ENCODE peak calls at places on chromosomes 13 and 19, in four cellular contexts. H is IMR-90, K is neuronal stem cell, X is H9. A is an unnamed sample.

GRCh38 chr13:48853381-48854102 is 122.2 kb upstream of the FNDC3A start:
- DNase-seq in X (no peak), H (peak), K (no peak), A (peak)

GRCh38 chr13:68944272-68944671 is 1163.4 kb upstream of the ATXN8OS start:
- DNase-seq in K (no peak), X (no peak), H (no peak), A (no peak)

GRCh38 chr19:19628499-19629134 is 597 bp upstream of the LPAR2 start:
- DNase-seq in X (peak), K (peak), H (peak), A (peak)

GRCh38 chr13:112690242-112690943 is 555 bp downstream of the ATP11A start:
- DNase-seq in H (peak), X (peak), K (no peak), A (peak)

GRCh38 chr13:41304551-41304950 is 6.5 kb upstream of the NAA16 start:
- DNase-seq in H (no peak), K (no peak), X (no peak), A (no peak)

GRCh38 chr19:51330366-51330765 is 11.6 kb downstream of the VSIG10L start:
- DNase-seq in X (no peak), H (no peak), K (no peak), A (no peak)

GRCh38 chr13:99293178-99293577 is 14.0 kb downstream of the GPR183 start:
- DNase-seq in H (no peak), X (no peak), K (no peak), A (no peak)

GRCh38 chr19:10403137-10404021 is at the start of gene CDC37:
- DNase-seq in X (peak), H (peak), K (peak), A (peak)

GRCh38 chr13:112001571-112001970 is 65.4 kb upstream of the SOX1 start:
- DNase-seq in X (no peak), H (no peak), K (no peak), A (no peak)

DNA sequence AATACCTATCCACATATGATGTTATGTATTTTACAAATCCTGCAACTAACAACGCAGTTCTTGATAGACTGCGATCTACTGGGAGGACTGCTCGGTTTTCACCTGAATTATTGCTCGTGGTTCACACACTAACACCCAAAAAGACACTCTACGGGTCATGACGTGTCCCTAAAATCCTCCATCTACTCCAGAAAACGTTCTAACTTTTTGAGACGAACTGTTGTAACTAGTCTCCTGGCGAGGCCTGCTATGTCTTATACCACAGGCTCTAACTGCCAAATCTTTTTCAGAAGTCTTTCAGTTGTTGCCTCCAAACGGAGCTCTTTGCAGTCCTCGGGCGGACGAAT is 108.2 kb downstream of the KCNRG start:
- DNase-seq in X (no peak), H (no peak), K (no peak), A (no peak)
- H3K14ac ChIP-seq in X (no peak), H (peak), K (no peak), A (no peak)

GRCh38 chr19:2811735-2812413 is 7.8 kb upstream of the ZNF554 start:
- DNase-seq in K (no peak), H (no peak), X (no peak), A (no peak)
- H3K18ac ChIP-seq in K (no peak), H (no peak), X (no peak), A (no peak)

GRCh38 chr13:20303636-20304035 is 71.5 kb upstream of the GJB6 start:
- DNase-seq in K (no peak), H (no peak), X (no peak), A (peak)

GRCh38 chr13:20297181-20297580 is 65.1 kb upstream of the GJB6 start:
- DNase-seq in K (no peak), H (no peak), X (no peak), A (no peak)

GRCh38 chr13:20306039-20306438 is 73.9 kb upstream of the GJB6 start:
- DNase-seq in X (no peak), K (no peak), H (no peak), A (no peak)

GRCh38 chr13:20305587-20305986 is 73.5 kb upstream of the GJB6 start:
- DNase-seq in H (no peak), X (no peak), K (no peak), A (no peak)

GRCh38 chr13:20301391-20302071 is 69.4 kb upstream of the GJB6 start:
- DNase-seq in K (peak), X (peak), H (no peak), A (no peak)
- H3K14ac ChIP-seq in K (no peak), X (peak), H (no peak), A (no peak)

GRCh38 chr13:28049880-28050871 is 50.2 kb downstream of the FLT3 start:
- DNase-seq in K (no peak), H (no peak), X (peak), A (no peak)
- H3K18ac ChIP-seq in K (no peak), H (peak), X (no peak), A (no peak)

DNA sequence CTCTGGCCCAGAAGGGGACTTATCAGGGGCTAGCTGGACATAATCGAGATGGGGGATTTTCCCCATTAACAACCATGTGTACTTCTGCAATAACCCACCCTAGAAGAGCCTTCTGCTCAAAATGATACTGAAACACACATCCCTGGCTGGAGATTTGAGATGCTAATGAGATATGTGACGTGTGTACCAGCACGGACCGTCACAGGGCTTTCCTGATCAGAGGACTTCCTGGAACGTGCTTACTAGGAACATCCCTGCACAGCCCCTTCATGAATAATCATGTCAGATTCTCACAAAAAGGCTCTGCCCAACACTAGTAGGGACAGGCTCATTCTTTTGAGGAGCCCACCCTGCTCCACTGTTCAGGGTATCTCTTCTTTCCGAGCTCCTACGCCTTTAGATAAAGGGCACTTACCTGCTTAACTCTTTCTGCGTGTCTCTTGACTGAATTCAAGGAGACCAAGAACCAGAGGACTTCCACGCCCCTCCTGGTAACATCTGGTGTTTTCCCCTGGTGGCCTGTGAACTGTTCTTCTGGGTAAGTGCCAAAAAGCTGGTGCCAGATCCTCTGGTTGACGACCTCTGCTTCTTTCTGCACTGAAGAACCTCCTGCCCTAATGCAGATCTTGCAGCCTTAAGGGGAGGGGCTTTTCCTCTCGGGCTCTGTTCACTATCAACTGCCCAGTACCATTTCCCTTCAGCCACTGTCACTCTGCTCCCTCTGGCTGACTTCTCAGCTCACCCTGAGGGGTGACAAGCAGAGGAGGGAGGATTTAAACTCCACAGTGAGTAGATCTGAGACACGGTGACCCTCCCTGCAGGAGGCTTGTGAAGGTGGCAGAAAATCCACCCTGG is 6.3 kb upstream of the ERVV-1 start:
- DNase-seq in K (no peak), X (no peak), H (no peak), A (no peak)
- H3K14ac ChIP-seq in K (no peak), X (no peak), H (no peak), A (no peak)

DNA sequence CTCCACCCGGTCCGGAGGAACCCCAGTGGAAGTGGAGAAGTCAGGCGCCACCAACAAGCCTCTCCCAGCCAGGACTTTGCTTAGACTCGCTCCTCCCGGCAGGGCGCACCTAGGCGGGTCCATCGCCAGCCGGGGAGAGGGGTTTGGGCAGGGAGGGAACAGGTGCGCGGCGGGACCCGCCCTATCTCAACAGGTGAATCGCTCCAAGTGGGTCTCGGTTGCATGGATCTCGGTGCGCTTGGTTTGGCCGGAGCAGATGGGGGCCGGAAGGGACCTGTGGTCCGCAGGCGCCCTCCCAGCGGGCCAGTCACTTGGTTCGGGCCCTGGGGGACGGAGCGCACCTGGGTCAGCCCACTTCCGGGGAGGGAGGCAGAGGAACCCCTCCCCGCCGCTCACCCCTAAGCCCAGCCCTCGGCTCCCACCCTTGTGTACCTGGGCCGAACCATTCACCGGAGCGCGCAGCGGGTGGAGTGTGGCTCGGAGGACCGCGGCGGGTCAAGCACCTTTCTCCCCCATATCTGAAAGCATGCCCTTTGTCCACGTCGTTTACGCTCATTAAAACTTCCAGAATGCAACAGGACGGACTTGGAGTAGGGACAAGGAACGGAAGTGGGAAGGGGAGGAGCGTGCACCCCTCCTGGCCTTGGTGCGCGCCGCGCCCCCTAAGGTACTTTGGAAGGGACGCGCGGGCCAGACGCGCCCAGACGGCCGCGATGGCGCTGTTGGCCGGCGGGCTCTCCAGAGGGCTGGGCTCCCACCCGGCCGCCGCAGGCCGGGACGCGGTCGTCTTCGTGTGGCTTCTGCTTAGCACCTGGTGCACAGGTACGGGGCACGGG is at the start of gene LSR:
- DNase-seq in K (peak), H (no peak), X (peak), A (no peak)
- H3K18ac ChIP-seq in K (peak), H (no peak), X (peak), A (no peak)

GRCh38 chr19:343451-343931 is 1.1 kb downstream of the MIER2 start:
- DNase-seq in X (no peak), K (no peak), H (no peak), A (no peak)
- H3K14ac ChIP-seq in X (no peak), K (no peak), H (peak), A (peak)

GRCh38 chr19:17602217-17602616 is 46.8 kb downstream of the COLGALT1 start:
- DNase-seq in H (no peak), K (no peak), X (no peak), A (no peak)
- H3K18ac ChIP-seq in H (no peak), K (no peak), X (no peak), A (no peak)